ENCODE peak calls at places on chromosome 16, in eight cellular contexts. W is right cardiac atrium, Z is A549, A is H7, O is fibroblast of lung, V is mammary epithelial cell, B is fibroblast of pulmonary artery, Q is GM12878. X is an unnamed sample.
A peak's percentile ranks its signal among the peaks of the same experiment; 100 is the strongest.

GRCh38 chr16:67163164-67163902 is 1.2 kb upstream of the HSF4 start:
- DNase-seq in Z (no peak), B (peak; percentile 52), O (peak; percentile 49), Q (no peak), W (peak; percentile 89), V (no peak), A (peak; percentile 84), X (peak; percentile 32)

GRCh38 chr16:70661918-70662641 is 15.7 kb downstream of the IL34 start:
- DNase-seq in V (no peak), W (peak; percentile 74), Z (no peak), B (peak; percentile 43), O (peak; percentile 56), A (peak; percentile 66), Q (no peak), X (no peak)

GRCh38 chr16:86964846-86965245 is 352.3 kb downstream of the C16orf95 start:
- DNase-seq in A (peak; percentile 72), O (no peak), Q (no peak), W (no peak), B (no peak), V (no peak), Z (no peak), X (no peak)

GRCh38 chr16:88700636-88701482 is 5.3 kb downstream of the RNF166 start:
- DNase-seq in A (no peak), Z (no peak), B (peak; percentile 92), W (peak; percentile 96), V (no peak), Q (peak; percentile 64), O (peak; percentile 92), X (peak; percentile 95)

GRCh38 chr16:4682616-4683254 is 10.6 kb upstream of the NUDT16L1 start:
- DNase-seq in O (peak; percentile 27), Z (no peak), Q (no peak), W (peak; percentile 79), V (peak; percentile 44), A (peak; percentile 97), B (peak; percentile 26), X (no peak)

GRCh38 chr16:58848662-58849002 is 114.5 kb upstream of the GOT2 start:
- DNase-seq in Z (no peak), B (no peak), A (no peak), V (no peak), Q (no peak), O (peak; percentile 3), W (no peak), X (no peak)

GRCh38 chr16:15777533-15778203 is 79.2 kb downstream of the MYH11 start:
- DNase-seq in Q (no peak), V (peak; percentile 19), A (peak; percentile 81), W (no peak), O (peak; percentile 56), Z (peak; percentile 74), B (peak; percentile 74), X (peak; percentile 48)

GRCh38 chr16:24935336-24935735 is 79.8 kb downstream of the ARHGAP17 start:
- DNase-seq in Q (no peak), A (no peak), W (no peak), V (no peak), Z (no peak), B (no peak), O (no peak), X (no peak)

GRCh38 chr16:185691-186090 is 5.4 kb downstream of the HBQ1 start:
- DNase-seq in O (no peak), W (no peak), B (no peak), Z (no peak), Q (no peak), V (no peak), A (peak; percentile 47), X (no peak)

GRCh38 chr16:5607169-5607568 is 509.6 kb upstream of the EEF2KMT start:
- DNase-seq in B (no peak), W (no peak), V (no peak), O (no peak), Q (no peak), A (no peak), Z (no peak), X (no peak)

GRCh38 chr16:57213462-57213861 is 27.3 kb downstream of the RSPRY1 start:
- DNase-seq in A (no peak), Z (no peak), B (no peak), W (no peak), V (peak; percentile 79), Q (no peak), O (no peak), X (no peak)

GRCh38 chr16:57204675-57205074 is 18.5 kb downstream of the RSPRY1 start:
- DNase-seq in B (no peak), V (no peak), Z (no peak), Q (no peak), W (no peak), A (peak; percentile 53), O (no peak), X (no peak)

GRCh38 chr16:57208926-57209325 is 22.8 kb downstream of the RSPRY1 start:
- DNase-seq in V (no peak), B (no peak), Q (no peak), Z (no peak), W (no peak), O (no peak), A (no peak), X (no peak)

DNA sequence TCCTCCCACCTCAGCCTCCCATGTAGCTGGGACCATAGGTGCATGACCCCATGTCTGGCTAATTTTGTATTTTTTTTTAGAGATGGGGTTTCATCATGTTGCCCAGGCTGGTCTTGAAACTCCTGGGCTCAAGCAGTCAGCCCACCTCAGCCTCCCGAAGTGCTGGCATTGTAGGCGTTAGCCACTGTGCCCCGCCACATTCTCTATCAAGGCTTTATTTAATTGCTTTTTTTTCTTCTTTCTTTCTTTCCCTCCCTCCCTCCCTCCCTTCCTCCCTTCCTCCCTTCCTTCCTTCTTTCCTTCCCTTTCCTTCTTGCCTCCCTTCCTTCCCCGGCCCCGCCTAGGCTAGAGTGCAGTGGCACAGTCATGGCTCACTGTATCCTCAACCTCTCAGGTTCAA is 23.7 kb downstream of the RSPRY1 start:
- DNase-seq in B (no peak), Z (no peak), W (no peak), O (no peak), Q (no peak), V (no peak), A (no peak), X (no peak)
- H3K4me3 ChIP-seq in B (no peak overlapping the region), Z (no peak overlapping the region), W (no peak overlapping the region), O (no peak overlapping the region), Q (no peak overlapping the region), V (no peak overlapping the region), A (no peak overlapping the region), X (no peak overlapping the region)

DNA sequence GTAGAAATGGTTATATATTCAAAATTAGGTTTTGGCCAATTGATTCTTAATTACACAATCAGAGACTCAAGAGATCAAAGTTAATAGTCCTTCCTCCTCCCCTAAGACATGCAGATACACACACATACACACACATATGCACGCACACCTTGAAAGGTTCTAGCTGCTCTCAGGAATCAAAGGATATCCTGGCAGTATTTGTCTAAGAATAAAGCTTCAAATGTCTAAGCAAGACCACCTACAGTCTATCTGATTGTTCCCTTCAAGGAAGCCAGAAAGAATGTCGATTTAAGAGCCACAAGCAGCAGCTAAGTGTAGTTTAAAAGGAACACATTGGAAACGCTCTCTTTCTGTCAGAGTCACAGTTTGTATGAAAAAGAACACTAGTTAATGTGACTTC is 79.2 kb downstream of the CDH8 start:
- DNase-seq in V (no peak), W (no peak), A (peak; percentile 6), B (no peak), Z (no peak), O (no peak), Q (no peak), X (no peak)
- H3K4me3 ChIP-seq in V (no peak overlapping the region), W (no peak overlapping the region), A (no peak overlapping the region), B (no peak overlapping the region), Z (no peak overlapping the region), O (no peak overlapping the region), Q (no peak overlapping the region), X (no peak overlapping the region)

GRCh38 chr16:56702836-56703235 is 20.6 kb downstream of the MT1X start:
- DNase-seq in Z (no peak), B (no peak), A (no peak), V (no peak), O (no peak), W (no peak), Q (no peak), X (no peak)
- H3K4me3 ChIP-seq in Z (no peak overlapping the region), B (no peak overlapping the region), A (no peak overlapping the region), V (no peak overlapping the region), O (no peak overlapping the region), W (no peak overlapping the region), Q (no peak overlapping the region), X (no peak overlapping the region)

DNA sequence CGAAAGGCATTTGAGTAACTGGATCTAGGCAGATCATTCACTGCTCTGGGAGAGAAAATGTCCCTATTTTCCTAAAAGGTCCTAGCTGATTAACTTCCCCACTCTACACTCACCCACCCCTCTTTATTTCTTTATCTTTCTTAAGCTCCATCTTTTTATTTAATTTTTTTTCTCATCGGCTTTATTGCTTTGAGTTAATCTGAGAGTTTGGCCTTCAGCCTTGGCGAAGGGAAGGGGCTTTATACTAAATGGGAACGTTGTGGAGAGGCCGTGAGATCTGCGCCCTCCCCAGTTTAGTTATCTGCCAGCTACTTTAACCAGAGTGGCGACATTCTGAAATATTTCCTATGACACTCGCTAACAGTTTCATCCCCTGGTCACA is 882 bp upstream of the TOX3 start:
- DNase-seq in Z (no peak), A (no peak), V (no peak), B (no peak), W (no peak), Q (no peak), O (no peak), X (no peak)
- H3K4me3 ChIP-seq in Z (no peak overlapping the region), A (peak overlapping the region; percentile 53), V (no peak overlapping the region), B (no peak overlapping the region), W (no peak overlapping the region), Q (no peak overlapping the region), O (no peak overlapping the region), X (no peak overlapping the region)

DNA sequence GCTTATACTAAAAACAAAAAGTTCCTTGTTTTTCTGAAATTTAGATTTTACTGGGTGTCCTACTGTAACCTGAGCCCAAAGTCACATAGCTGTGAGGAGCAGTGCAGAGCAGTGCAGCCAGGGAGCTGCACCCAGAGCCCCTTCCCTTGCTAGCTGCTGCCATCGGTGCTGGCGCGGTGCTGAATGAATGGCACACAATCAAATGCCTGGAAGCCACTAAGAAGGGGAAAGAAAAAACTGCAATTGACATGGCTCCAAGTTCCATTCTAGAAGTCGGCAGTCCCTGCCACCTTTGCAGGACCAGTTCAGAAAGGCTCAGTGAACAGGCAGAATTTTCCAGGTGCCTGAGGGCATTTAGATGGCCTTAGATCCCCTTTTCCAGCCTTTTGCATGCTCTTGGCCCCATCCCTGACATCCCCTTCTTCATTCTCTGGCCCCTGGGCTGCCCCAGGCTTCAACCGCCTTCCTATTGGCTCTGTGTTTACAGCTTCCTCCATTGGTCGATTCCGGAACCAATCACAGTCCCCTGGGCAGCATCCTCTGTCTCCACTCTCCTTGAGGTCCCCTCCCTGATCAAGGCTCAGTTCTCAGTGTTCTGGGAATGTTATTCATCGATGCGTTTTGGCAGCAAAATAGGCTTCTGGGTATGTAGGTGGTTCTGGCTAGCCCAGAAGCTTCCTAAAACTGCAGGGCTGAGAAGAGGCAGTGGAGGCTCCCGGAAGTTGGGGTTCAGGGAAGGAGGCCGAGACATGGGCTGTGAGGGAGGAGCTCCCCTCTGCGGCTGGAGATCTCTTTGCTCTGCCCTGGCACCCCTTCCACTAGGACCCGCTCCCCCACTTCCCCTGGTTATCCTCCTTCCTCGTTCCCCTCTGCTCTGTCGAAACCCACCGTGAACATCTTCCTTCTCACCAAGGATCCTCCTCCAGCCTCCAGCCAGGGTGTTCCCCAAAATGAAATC is 37.9 kb downstream of the ATP2C2 start:
- DNase-seq in W (no peak), A (peak; percentile 71), B (no peak), Z (no peak), O (no peak), V (no peak), Q (no peak), X (no peak)
- H3K4me3 ChIP-seq in W (no peak overlapping the region), A (no peak overlapping the region), B (no peak overlapping the region), Z (no peak overlapping the region), O (no peak overlapping the region), V (no peak overlapping the region), Q (no peak overlapping the region), X (no peak overlapping the region)

X was measured in CD4-positive, CD25-positive, alpha-beta regulatory T cell.